ENCODE peak calls at places on chromosome 12, in four cellular contexts. G is HCT116, Z is HepG2, T is K562. W is an unnamed sample.
A peak's percentile ranks its signal among the peaks of the same experiment; 100 is the strongest.

GRCh38 chr12:62654558-62655241 is 188.1 kb downstream of the MON2 start:
- DNase-seq in T (no peak), G (no peak), Z (no peak), W (no peak)

GRCh38 chr12:115749071-115749470 is 528.4 kb downstream of the MED13L start:
- DNase-seq in Z (no peak), T (no peak), G (no peak), W (no peak)

GRCh38 chr12:86349196-86349595 is 93.0 kb upstream of the MGAT4C start:
- DNase-seq in G (no peak), Z (no peak), T (no peak), W (no peak)

GRCh38 chr12:50252977-50253376 is 30.3 kb downstream of the LIMA1 start:
- DNase-seq in G (no peak), Z (no peak), T (no peak), W (no peak)

GRCh38 chr12:91211869-91212268 is 29.3 kb upstream of the DCN start:
- DNase-seq in G (no peak), T (no peak), Z (no peak), W (no peak)

GRCh38 chr12:67077617-67078016 is 191.5 kb upstream of the CAND1 start:
- DNase-seq in G (no peak), T (no peak), Z (no peak), W (no peak)

GRCh38 chr12:47776471-47777143 is 3.6 kb downstream of the SLC48A1 start:
- DNase-seq in G (no peak), T (no peak), Z (no peak), W (no peak)

GRCh38 chr12:25811656-25812126 is 146.8 kb upstream of the RASSF8 start:
- DNase-seq in Z (no peak), T (no peak), G (peak; percentile 64), W (peak; percentile 27)

DNA sequence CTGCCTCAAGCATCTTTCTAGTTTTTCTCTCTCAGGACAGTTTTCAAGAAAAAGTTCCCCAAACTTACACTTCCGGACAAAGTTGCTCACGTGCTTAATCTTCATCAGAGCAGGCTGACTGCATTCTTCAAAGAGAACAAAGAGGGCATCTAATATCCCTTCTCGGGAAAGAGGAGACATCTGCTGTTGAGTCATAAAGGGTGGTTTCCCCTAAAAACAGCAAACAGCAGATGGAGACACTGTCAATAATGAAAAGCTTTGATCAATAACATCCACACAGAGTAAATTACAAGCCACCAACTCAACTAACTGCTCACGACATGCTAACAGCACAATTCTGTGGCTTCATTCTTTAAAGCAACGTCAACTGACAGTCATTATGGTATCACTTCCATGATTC is 8.1 kb downstream of the CIT start:
- DNase-seq in Z (no peak), T (no peak), G (no peak), W (no peak)
- TF ChIP-seq TCF7L2 in Z (no peak), T (no peak), G (no peak), W (no peak)

GRCh38 chr12:111405149-111405855 is 421 bp upstream of the SH2B3 start:
- DNase-seq in G (peak; percentile 87), T (peak; percentile 98), Z (peak; percentile 95), W (peak; percentile 78)
- H3K4me1 ChIP-seq in G (peaks cover 26% of the 10 kb centered on the region), T (peaks cover 76% of the 10 kb centered on the region), Z (peaks cover 59% of the 10 kb centered on the region), W (peaks cover 47% of the 10 kb centered on the region)

GRCh38 chr12:57886590-57887363 is 40.2 kb upstream of the CTDSP2 start:
- DNase-seq in G (no peak), Z (no peak), T (no peak), W (no peak)

GRCh38 chr12:57889541-57889989 is 43.0 kb upstream of the CTDSP2 start:
- DNase-seq in G (no peak), Z (no peak), T (no peak), W (no peak)

GRCh38 chr12:57887631-57888406 is 41.3 kb upstream of the CTDSP2 start:
- DNase-seq in Z (no peak), T (peak; percentile 37), G (no peak), W (no peak)

GRCh38 chr12:57890191-57891120 is 43.9 kb upstream of the CTDSP2 start:
- DNase-seq in Z (no peak), T (no peak), G (no peak), W (no peak)

GRCh38 chr12:57888407-57889157 is 42.1 kb upstream of the CTDSP2 start:
- DNase-seq in G (no peak), T (no peak), Z (no peak), W (no peak)
- H3K4me3 ChIP-seq in G (no peak overlapping the region), T (no peak overlapping the region), Z (peak overlapping the region; percentile 47), W (no peak overlapping the region)

GRCh38 chr12:19967486-19967885 is 400.9 kb upstream of the PDE3A start:
- DNase-seq in Z (no peak), G (no peak), T (no peak), W (no peak)
- TF ChIP-seq TCF7L2 in Z (no peak), G (no peak), T (no peak), W (no peak)

GRCh38 chr12:108575199-108575912 is 13.0 kb downstream of the ISCU start:
- DNase-seq in T (no peak), G (no peak), Z (no peak), W (no peak)
- H3K4me1 ChIP-seq in T (no peaks in the 10 kb centered on the region), G (no peaks in the 10 kb centered on the region), Z (no peaks in the 10 kb centered on the region), W (no peaks in the 10 kb centered on the region)

DNA sequence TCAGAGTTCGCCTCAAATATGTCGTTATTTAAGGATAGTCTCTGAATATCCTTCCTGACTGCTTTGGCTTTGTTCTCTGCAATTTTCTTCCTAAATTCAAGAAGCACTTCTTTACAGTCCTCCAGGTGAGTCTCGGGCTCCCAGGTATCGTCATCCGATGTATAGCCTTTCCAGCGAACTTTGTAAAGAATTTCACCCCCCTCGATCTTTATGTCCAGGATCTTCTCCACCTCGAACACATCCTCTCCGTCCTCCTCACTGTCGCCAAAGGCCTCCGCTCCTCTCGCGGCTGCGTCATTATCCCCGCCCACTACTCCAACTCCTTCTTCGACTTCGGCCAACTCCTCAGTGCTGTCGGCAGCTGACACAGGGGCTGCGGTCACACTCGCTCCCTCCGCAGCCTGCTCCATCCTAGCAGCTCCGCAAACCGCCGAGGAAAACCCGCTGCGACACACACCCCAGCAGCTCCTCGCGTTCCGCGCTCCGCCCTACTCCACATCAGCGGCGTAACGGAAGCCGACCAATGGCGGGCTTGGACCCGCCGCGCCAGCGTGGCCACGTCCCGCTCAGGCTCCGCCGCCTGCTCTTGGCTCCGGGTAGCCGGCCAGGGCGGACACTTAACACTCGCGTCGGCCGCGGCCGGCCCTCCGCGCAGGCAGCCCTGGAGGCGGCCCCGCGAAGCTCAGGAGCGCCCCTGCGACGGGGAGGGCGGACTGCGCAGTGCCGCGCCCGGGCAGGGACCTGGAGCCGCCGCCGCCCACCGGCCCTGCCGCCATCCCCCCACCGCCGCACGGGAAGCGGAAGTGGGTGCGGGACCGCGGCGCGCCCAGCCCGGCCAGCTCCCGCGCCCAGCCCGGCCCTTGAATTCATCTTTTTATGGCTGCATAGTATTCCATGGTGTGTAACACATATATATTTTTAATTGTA is 4.1 kb downstream of the CD163L1 start:
- DNase-seq in Z (no peak), G (no peak), T (peak; percentile 70), W (no peak)
- H3K4me3 ChIP-seq in Z (no peak overlapping the region), G (no peak overlapping the region), T (peak overlapping the region; percentile 49), W (peak overlapping the region; percentile 8)

GRCh38 chr12:52741378-52742195 is 35.6 kb downstream of the KRT76 start:
- DNase-seq in Z (peak; percentile 24), G (peak; percentile 4), T (peak; percentile 37), W (no peak)
- TF ChIP-seq TCF7L2 in Z (no peak), G (no peak), T (no peak), W (no peak)